ENCODE peak calls at places on chromosomes 5 and 9, in ten cellular contexts. One of them, this sample, is unnamed.
A peak's percentile ranks its signal among the peaks of the same experiment; 100 is the strongest.

GRCh38 chr9:2992427-2992826 is 148.5 kb upstream of the PUM3 start:
- DNase-seq in lung: no peak
- DNase-seq in lower lobe of right lung: no peak
- DNase-seq in transverse colon: no peak
- DNase-seq in endothelial cell of umbilical vein: no peak
- DNase-seq in psoas muscle: no peak
- DNase-seq in testis: no peak
- DNase-seq in PC-3: no peak
- DNase-seq in heart left ventricle: no peak
- DNase-seq in tibial nerve: no peak
- DNase-seq in this sample: no peak

GRCh38 chr5:90020575-90021535 is 388.7 kb downstream of the CETN3 start:
- DNase-seq in testis: no peak
- DNase-seq in lower lobe of right lung: no peak
- DNase-seq in psoas muscle: no peak
- DNase-seq in heart left ventricle: no peak
- DNase-seq in lung: no peak
- DNase-seq in tibial nerve: no peak
- DNase-seq in transverse colon: no peak
- DNase-seq in PC-3: peak; percentile 98
- DNase-seq in endothelial cell of umbilical vein: peak; percentile 88
- DNase-seq in this sample: peak; percentile 20

GRCh38 chr5:133950821-133951612 is 17.4 kb downstream of the C5orf15 start:
- DNase-seq in psoas muscle: no peak
- DNase-seq in lower lobe of right lung: no peak
- DNase-seq in lung: no peak
- DNase-seq in transverse colon: no peak
- DNase-seq in endothelial cell of umbilical vein: no peak
- DNase-seq in PC-3: no peak
- DNase-seq in heart left ventricle: no peak
- DNase-seq in tibial nerve: no peak
- DNase-seq in testis: no peak
- DNase-seq in this sample: peak; percentile 50

GRCh38 chr5:58969795-58970194 is 386.9 kb downstream of the RAB3C start:
- DNase-seq in transverse colon: no peak
- DNase-seq in psoas muscle: no peak
- DNase-seq in lower lobe of right lung: no peak
- DNase-seq in PC-3: no peak
- DNase-seq in lung: no peak
- DNase-seq in heart left ventricle: no peak
- DNase-seq in testis: no peak
- DNase-seq in endothelial cell of umbilical vein: no peak
- DNase-seq in tibial nerve: no peak
- DNase-seq in this sample: no peak

GRCh38 chr5:160493806-160494317 is 72.2 kb downstream of the PTTG1 start:
- DNase-seq in transverse colon: no peak
- DNase-seq in psoas muscle: no peak
- DNase-seq in tibial nerve: no peak
- DNase-seq in heart left ventricle: no peak
- DNase-seq in PC-3: no peak
- DNase-seq in lung: no peak
- DNase-seq in endothelial cell of umbilical vein: peak; percentile 34
- DNase-seq in testis: no peak
- DNase-seq in lower lobe of right lung: no peak
- DNase-seq in this sample: no peak

GRCh38 chr9:96150324-96151023 is 151.5 kb downstream of the HSD17B3 start:
- DNase-seq in endothelial cell of umbilical vein: no peak
- DNase-seq in transverse colon: peak; percentile 46
- DNase-seq in testis: no peak
- DNase-seq in lower lobe of right lung: no peak
- DNase-seq in tibial nerve: no peak
- DNase-seq in heart left ventricle: no peak
- DNase-seq in PC-3: no peak
- DNase-seq in psoas muscle: no peak
- DNase-seq in lung: no peak
- DNase-seq in this sample: no peak

GRCh38 chr9:77957652-77958051 is 74.0 kb downstream of the GNAQ start:
- DNase-seq in lower lobe of right lung: no peak
- DNase-seq in lung: no peak
- DNase-seq in PC-3: no peak
- DNase-seq in endothelial cell of umbilical vein: no peak
- DNase-seq in testis: no peak
- DNase-seq in transverse colon: no peak
- DNase-seq in heart left ventricle: no peak
- DNase-seq in psoas muscle: no peak
- DNase-seq in tibial nerve: no peak
- DNase-seq in this sample: no peak

GRCh38 chr5:38598994-38599611 is 42.7 kb upstream of the LIFR start:
- DNase-seq in lung: peak; percentile 6
- DNase-seq in PC-3: peak; percentile 92
- DNase-seq in endothelial cell of umbilical vein: peak; percentile 87
- DNase-seq in transverse colon: no peak
- DNase-seq in lower lobe of right lung: no peak
- DNase-seq in tibial nerve: no peak
- DNase-seq in psoas muscle: no peak
- DNase-seq in heart left ventricle: no peak
- DNase-seq in testis: no peak
- DNase-seq in this sample: peak; percentile 34

GRCh38 chr5:66222455-66222854 is 78.4 kb downstream of the SREK1 start:
- DNase-seq in PC-3: no peak
- DNase-seq in tibial nerve: no peak
- DNase-seq in transverse colon: no peak
- DNase-seq in testis: no peak
- DNase-seq in lung: no peak
- DNase-seq in heart left ventricle: no peak
- DNase-seq in psoas muscle: no peak
- DNase-seq in endothelial cell of umbilical vein: no peak
- DNase-seq in lower lobe of right lung: no peak
- DNase-seq in this sample: no peak

GRCh38 chr9:101119206-101119819 is 90.8 kb downstream of the PLPPR1 start:
- DNase-seq in lower lobe of right lung: peak; percentile 52
- DNase-seq in endothelial cell of umbilical vein: peak; percentile 64
- DNase-seq in PC-3: peak; percentile 30
- DNase-seq in lung: peak; percentile 55
- DNase-seq in heart left ventricle: peak; percentile 23
- DNase-seq in tibial nerve: no peak
- DNase-seq in testis: peak; percentile 63
- DNase-seq in psoas muscle: peak; percentile 30
- DNase-seq in transverse colon: peak; percentile 49
- DNase-seq in this sample: peak; percentile 75

GRCh38 chr5:61330879-61331406 is 1.1 kb upstream of the ZSWIM6 start:
- DNase-seq in tibial nerve: peak; percentile 28
- DNase-seq in lung: peak; percentile 78
- DNase-seq in testis: peak; percentile 78
- DNase-seq in lower lobe of right lung: peak; percentile 91
- DNase-seq in transverse colon: peak; percentile 85
- DNase-seq in PC-3: peak; percentile 77
- DNase-seq in psoas muscle: peak; percentile 86
- DNase-seq in heart left ventricle: peak; percentile 72
- DNase-seq in endothelial cell of umbilical vein: peak; percentile 77
- DNase-seq in this sample: peak; percentile 92

GRCh38 chr5:61328791-61329617 is 3.1 kb upstream of the ZSWIM6 start:
- DNase-seq in lower lobe of right lung: no peak
- DNase-seq in transverse colon: no peak
- DNase-seq in testis: no peak
- DNase-seq in tibial nerve: no peak
- DNase-seq in endothelial cell of umbilical vein: peak; percentile 25
- DNase-seq in heart left ventricle: no peak
- DNase-seq in PC-3: no peak
- DNase-seq in lung: no peak
- DNase-seq in psoas muscle: no peak
- DNase-seq in this sample: no peak

GRCh38 chr5:61330341-61330878 is 1.6 kb upstream of the ZSWIM6 start:
- DNase-seq in PC-3: peak; percentile 50
- DNase-seq in endothelial cell of umbilical vein: peak; percentile 67
- DNase-seq in heart left ventricle: peak; percentile 43
- DNase-seq in transverse colon: peak; percentile 64
- DNase-seq in psoas muscle: peak; percentile 64
- DNase-seq in lung: peak; percentile 34
- DNase-seq in tibial nerve: no peak
- DNase-seq in testis: peak; percentile 69
- DNase-seq in lower lobe of right lung: peak; percentile 56
- DNase-seq in this sample: no peak

GRCh38 chr5:61329729-61330128 is 2.3 kb upstream of the ZSWIM6 start:
- DNase-seq in lower lobe of right lung: no peak
- DNase-seq in tibial nerve: no peak
- DNase-seq in testis: no peak
- DNase-seq in psoas muscle: no peak
- DNase-seq in heart left ventricle: no peak
- DNase-seq in lung: no peak
- DNase-seq in transverse colon: no peak
- DNase-seq in endothelial cell of umbilical vein: peak; percentile 80
- DNase-seq in PC-3: peak; percentile 26
- DNase-seq in this sample: peak; percentile 34

GRCh38 chr5:61327761-61328753 is 4.0 kb upstream of the ZSWIM6 start:
- DNase-seq in lung: no peak
- DNase-seq in tibial nerve: no peak
- DNase-seq in PC-3: peak; percentile 65
- DNase-seq in heart left ventricle: no peak
- DNase-seq in psoas muscle: no peak
- DNase-seq in endothelial cell of umbilical vein: peak; percentile 64
- DNase-seq in lower lobe of right lung: no peak
- DNase-seq in testis: no peak
- DNase-seq in transverse colon: no peak
- DNase-seq in this sample: peak; percentile 58
- TF ChIP-seq CTCF in lung: no peak
- TF ChIP-seq CTCF in tibial nerve: no peak
- TF ChIP-seq CTCF in PC-3: no peak
- TF ChIP-seq CTCF in heart left ventricle: no peak
- TF ChIP-seq CTCF in psoas muscle: no peak
- TF ChIP-seq CTCF in endothelial cell of umbilical vein: no peak
- TF ChIP-seq CTCF in lower lobe of right lung: no peak
- TF ChIP-seq CTCF in testis: no peak
- TF ChIP-seq CTCF in transverse colon: no peak
- TF ChIP-seq CTCF in this sample: no peak

DNA sequence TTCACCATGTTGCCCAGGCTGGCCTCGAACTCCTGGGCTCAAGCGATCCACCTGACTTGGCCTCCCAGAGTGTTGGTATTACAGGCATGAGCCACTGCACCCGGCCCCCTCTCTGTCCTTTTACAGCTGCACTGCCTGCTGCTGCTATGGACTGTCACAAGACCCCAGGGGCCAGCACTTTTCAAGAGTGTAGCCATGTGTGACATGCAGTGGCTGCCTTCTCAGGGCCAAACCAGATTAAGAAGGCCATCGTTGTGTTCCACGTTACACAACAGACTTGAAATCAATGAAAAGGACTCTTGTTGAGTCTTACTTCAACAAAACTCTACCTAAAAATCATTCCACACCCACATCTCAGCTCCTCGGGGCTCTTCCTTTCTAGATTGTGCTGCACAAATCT is 78.9 kb upstream of the ICE1 start:
- DNase-seq in lung: no peak
- DNase-seq in testis: no peak
- DNase-seq in lower lobe of right lung: no peak
- DNase-seq in heart left ventricle: no peak
- DNase-seq in psoas muscle: no peak
- DNase-seq in endothelial cell of umbilical vein: no peak
- DNase-seq in transverse colon: no peak
- DNase-seq in tibial nerve: no peak
- DNase-seq in PC-3: no peak
- DNase-seq in this sample: no peak
- H3K27ac ChIP-seq in lung: no peak overlapping the region
- H3K27ac ChIP-seq in testis: no peak overlapping the region
- H3K27ac ChIP-seq in lower lobe of right lung: no peak overlapping the region
- H3K27ac ChIP-seq in heart left ventricle: no peak overlapping the region
- H3K27ac ChIP-seq in psoas muscle: no peak overlapping the region
- H3K27ac ChIP-seq in endothelial cell of umbilical vein: no peak overlapping the region
- H3K27ac ChIP-seq in transverse colon: no peak overlapping the region
- H3K27ac ChIP-seq in tibial nerve: no peak overlapping the region
- H3K27ac ChIP-seq in PC-3: no peak overlapping the region
- H3K27ac ChIP-seq in this sample: no peak overlapping the region

GRCh38 chr9:127121628-127122175 is 733 bp downstream of the ANGPTL2 start:
- DNase-seq in tibial nerve: no peak
- DNase-seq in transverse colon: no peak
- DNase-seq in heart left ventricle: no peak
- DNase-seq in endothelial cell of umbilical vein: no peak
- DNase-seq in lower lobe of right lung: no peak
- DNase-seq in PC-3: no peak
- DNase-seq in lung: no peak
- DNase-seq in testis: no peak
- DNase-seq in psoas muscle: peak; percentile 61
- DNase-seq in this sample: peak; percentile 40
- H3K4me1 ChIP-seq in tibial nerve: peaks cover 67% of the 10 kb centered on the region
- H3K4me1 ChIP-seq in transverse colon: peaks cover 2% of the 10 kb centered on the region
- H3K4me1 ChIP-seq in heart left ventricle: peaks cover 26% of the 10 kb centered on the region
- H3K4me1 ChIP-seq in endothelial cell of umbilical vein: peaks cover 16% of the 10 kb centered on the region
- H3K4me1 ChIP-seq in lower lobe of right lung: peaks cover 24% of the 10 kb centered on the region
- H3K4me1 ChIP-seq in PC-3: peaks cover 11% of the 10 kb centered on the region
- H3K4me1 ChIP-seq in lung: peaks cover 21% of the 10 kb centered on the region
- H3K4me1 ChIP-seq in testis: peaks cover 14% of the 10 kb centered on the region
- H3K4me1 ChIP-seq in psoas muscle: peaks cover 42% of the 10 kb centered on the region
- H3K4me1 ChIP-seq in this sample: peaks cover 12% of the 10 kb centered on the region

GRCh38 chr9:137109250-137110146 is 5.0 kb downstream of the DPP7 start:
- DNase-seq in PC-3: no peak
- DNase-seq in lung: no peak
- DNase-seq in testis: no peak
- DNase-seq in transverse colon: no peak
- DNase-seq in tibial nerve: no peak
- DNase-seq in heart left ventricle: peak; percentile 18
- DNase-seq in endothelial cell of umbilical vein: no peak
- DNase-seq in psoas muscle: no peak
- DNase-seq in lower lobe of right lung: no peak
- DNase-seq in this sample: no peak
- TF ChIP-seq CTCF in PC-3: no peak
- TF ChIP-seq CTCF in lung: no peak
- TF ChIP-seq CTCF in testis: no peak
- TF ChIP-seq CTCF in transverse colon: no peak
- TF ChIP-seq CTCF in tibial nerve: no peak
- TF ChIP-seq CTCF in heart left ventricle: no peak
- TF ChIP-seq CTCF in endothelial cell of umbilical vein: no peak
- TF ChIP-seq CTCF in psoas muscle: no peak
- TF ChIP-seq CTCF in lower lobe of right lung: no peak
- TF ChIP-seq CTCF in this sample: no peak

GRCh38 chr5:43309657-43310056 is 3.6 kb downstream of the HMGCS1 start:
- DNase-seq in endothelial cell of umbilical vein: no peak
- DNase-seq in lower lobe of right lung: no peak
- DNase-seq in transverse colon: no peak
- DNase-seq in lung: no peak
- DNase-seq in heart left ventricle: no peak
- DNase-seq in testis: no peak
- DNase-seq in tibial nerve: no peak
- DNase-seq in PC-3: peak; percentile 58
- DNase-seq in psoas muscle: no peak
- DNase-seq in this sample: no peak
- H3K27ac ChIP-seq in endothelial cell of umbilical vein: no peak overlapping the region
- H3K27ac ChIP-seq in lower lobe of right lung: no peak overlapping the region
- H3K27ac ChIP-seq in transverse colon: no peak overlapping the region
- H3K27ac ChIP-seq in lung: no peak overlapping the region
- H3K27ac ChIP-seq in heart left ventricle: no peak overlapping the region
- H3K27ac ChIP-seq in testis: no peak overlapping the region
- H3K27ac ChIP-seq in tibial nerve: no peak overlapping the region
- H3K27ac ChIP-seq in PC-3: no peak overlapping the region
- H3K27ac ChIP-seq in psoas muscle: no peak overlapping the region
- H3K27ac ChIP-seq in this sample: peak overlapping the region; percentile 17

GRCh38 chr5:113215401-113216060 is 219.3 kb downstream of the TSSK1B start:
- DNase-seq in tibial nerve: no peak
- DNase-seq in psoas muscle: no peak
- DNase-seq in PC-3: peak; percentile 74
- DNase-seq in endothelial cell of umbilical vein: no peak
- DNase-seq in lung: no peak
- DNase-seq in heart left ventricle: no peak
- DNase-seq in testis: peak; percentile 33
- DNase-seq in transverse colon: no peak
- DNase-seq in lower lobe of right lung: no peak
- DNase-seq in this sample: no peak
- H3K4me1 ChIP-seq in tibial nerve: peaks cover 50% of the 10 kb centered on the region
- H3K4me1 ChIP-seq in psoas muscle: peaks cover 15% of the 10 kb centered on the region
- H3K4me1 ChIP-seq in PC-3: peaks cover 18% of the 10 kb centered on the region
- H3K4me1 ChIP-seq in endothelial cell of umbilical vein: peaks cover 15% of the 10 kb centered on the region
- H3K4me1 ChIP-seq in lung: peaks cover 32% of the 10 kb centered on the region
- H3K4me1 ChIP-seq in heart left ventricle: peaks cover 36% of the 10 kb centered on the region
- H3K4me1 ChIP-seq in testis: peaks cover 17% of the 10 kb centered on the region
- H3K4me1 ChIP-seq in transverse colon: no peaks in the 10 kb centered on the region
- H3K4me1 ChIP-seq in lower lobe of right lung: peaks cover 20% of the 10 kb centered on the region
- H3K4me1 ChIP-seq in this sample: peaks cover 42% of the 10 kb centered on the region

GRCh38 chr5:168269950-168270349 is 21.5 kb upstream of the WWC1 start:
- DNase-seq in endothelial cell of umbilical vein: no peak
- DNase-seq in tibial nerve: no peak
- DNase-seq in transverse colon: no peak
- DNase-seq in heart left ventricle: no peak
- DNase-seq in psoas muscle: no peak
- DNase-seq in lung: no peak
- DNase-seq in lower lobe of right lung: no peak
- DNase-seq in testis: no peak
- DNase-seq in PC-3: peak; percentile 28
- DNase-seq in this sample: peak; percentile 52
- TF ChIP-seq CTCF in endothelial cell of umbilical vein: no peak
- TF ChIP-seq CTCF in tibial nerve: no peak
- TF ChIP-seq CTCF in transverse colon: no peak
- TF ChIP-seq CTCF in heart left ventricle: no peak
- TF ChIP-seq CTCF in psoas muscle: no peak
- TF ChIP-seq CTCF in lung: no peak
- TF ChIP-seq CTCF in lower lobe of right lung: no peak
- TF ChIP-seq CTCF in testis: no peak
- TF ChIP-seq CTCF in PC-3: no peak
- TF ChIP-seq CTCF in this sample: no peak